ENCODE peak calls at places on chromosomes 13 and 19, in five cellular contexts. One of them, this sample, is unnamed. For H3K36me3, the result is how much of the 10 kb centered on the place peaks cover.

GRCh38 chr19:1616396-1616795 is 11.1 kb upstream of the UQCR11 start:
- DNase-seq in BJ: peak
- DNase-seq in brain microvascular endothelial cell: no peak
- DNase-seq in heart left ventricle: peak
- DNase-seq in CD8-positive, alpha-beta T cell: no peak
- DNase-seq in this sample: no peak

GRCh38 chr13:98906746-98907502 is 70.9 kb downstream of the DOCK9 start:
- DNase-seq in BJ: no peak
- DNase-seq in heart left ventricle: no peak
- DNase-seq in brain microvascular endothelial cell: no peak
- DNase-seq in CD8-positive, alpha-beta T cell: no peak
- DNase-seq in this sample: no peak

GRCh38 chr19:1809663-1810062 is 2.4 kb downstream of the ATP8B3 start:
- DNase-seq in CD8-positive, alpha-beta T cell: no peak
- DNase-seq in heart left ventricle: no peak
- DNase-seq in brain microvascular endothelial cell: no peak
- DNase-seq in BJ: no peak
- DNase-seq in this sample: no peak

GRCh38 chr19:53102701-53103140 is 501 bp downstream of the ZNF160 start:
- DNase-seq in brain microvascular endothelial cell: peak
- DNase-seq in heart left ventricle: peak
- DNase-seq in CD8-positive, alpha-beta T cell: no peak
- DNase-seq in BJ: no peak
- DNase-seq in this sample: peak

GRCh38 chr13:20814224-20814910 is 40.6 kb upstream of the EEF1AKMT1 start:
- DNase-seq in brain microvascular endothelial cell: peak
- DNase-seq in heart left ventricle: peak
- DNase-seq in BJ: peak
- DNase-seq in CD8-positive, alpha-beta T cell: no peak
- DNase-seq in this sample: no peak

GRCh38 chr13:109233293-109233692 is 553.1 kb downstream of the IRS2 start:
- DNase-seq in heart left ventricle: no peak
- DNase-seq in BJ: no peak
- DNase-seq in brain microvascular endothelial cell: no peak
- DNase-seq in CD8-positive, alpha-beta T cell: no peak
- DNase-seq in this sample: no peak

GRCh38 chr13:24911135-24911524 is 147.2 kb downstream of the RNF17 start:
- DNase-seq in CD8-positive, alpha-beta T cell: no peak
- DNase-seq in heart left ventricle: no peak
- DNase-seq in brain microvascular endothelial cell: peak
- DNase-seq in BJ: peak
- DNase-seq in this sample: no peak

GRCh38 chr13:20156711-20157110 is 4.1 kb downstream of the GJA3 start:
- DNase-seq in heart left ventricle: no peak
- DNase-seq in BJ: no peak
- DNase-seq in CD8-positive, alpha-beta T cell: no peak
- DNase-seq in brain microvascular endothelial cell: no peak
- DNase-seq in this sample: no peak

GRCh38 chr19:39032164-39032918 is at the start of gene FBXO27:
- DNase-seq in heart left ventricle: peak
- DNase-seq in CD8-positive, alpha-beta T cell: no peak
- DNase-seq in BJ: no peak
- DNase-seq in brain microvascular endothelial cell: no peak
- DNase-seq in this sample: peak

GRCh38 chr19:1175020-1175419 is 952 bp upstream of the SBNO2 start:
- DNase-seq in brain microvascular endothelial cell: no peak
- DNase-seq in heart left ventricle: no peak
- DNase-seq in CD8-positive, alpha-beta T cell: no peak
- DNase-seq in BJ: no peak
- DNase-seq in this sample: peak

DNA sequence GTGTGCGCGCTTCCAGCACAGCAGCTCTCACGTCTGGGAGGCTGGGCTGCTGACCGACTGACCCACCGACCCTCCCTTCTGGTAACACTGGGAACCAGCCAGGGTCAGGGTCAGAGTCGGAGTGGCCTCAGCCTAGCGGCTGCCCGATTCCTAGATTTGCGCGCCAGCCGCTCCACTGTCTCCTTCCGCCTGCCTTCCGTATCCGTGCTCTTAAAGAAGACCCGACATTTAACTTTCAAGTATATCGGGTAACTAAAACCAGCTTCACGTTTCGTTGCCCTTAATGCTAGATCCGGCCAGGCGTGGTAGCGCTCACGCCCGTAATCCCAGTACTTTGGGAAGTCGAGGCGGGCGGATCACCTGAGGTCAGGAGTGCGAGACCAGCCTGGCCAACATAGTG is 41.1 kb downstream of the SERP2 start:
- DNase-seq in heart left ventricle: no peak
- DNase-seq in brain microvascular endothelial cell: no peak
- DNase-seq in CD8-positive, alpha-beta T cell: no peak
- DNase-seq in BJ: no peak
- DNase-seq in this sample: no peak
- H3K4me3 ChIP-seq in heart left ventricle: no peak
- H3K4me3 ChIP-seq in brain microvascular endothelial cell: no peak
- H3K4me3 ChIP-seq in CD8-positive, alpha-beta T cell: no peak
- H3K4me3 ChIP-seq in BJ: no peak
- H3K4me3 ChIP-seq in this sample: no peak

GRCh38 chr13:49421391-49421790 is 22.5 kb downstream of the CAB39L start:
- DNase-seq in brain microvascular endothelial cell: no peak
- DNase-seq in CD8-positive, alpha-beta T cell: peak
- DNase-seq in heart left ventricle: no peak
- DNase-seq in BJ: no peak
- DNase-seq in this sample: no peak
- TF ChIP-seq CTCF in brain microvascular endothelial cell: peak
- TF ChIP-seq CTCF in CD8-positive, alpha-beta T cell: no peak
- TF ChIP-seq CTCF in heart left ventricle: no peak
- TF ChIP-seq CTCF in BJ: no peak
- TF ChIP-seq CTCF in this sample: peak

GRCh38 chr19:8462601-8463000 is 17.8 kb downstream of the HNRNPM start:
- DNase-seq in brain microvascular endothelial cell: no peak
- DNase-seq in heart left ventricle: no peak
- DNase-seq in CD8-positive, alpha-beta T cell: no peak
- DNase-seq in BJ: no peak
- DNase-seq in this sample: no peak

GRCh38 chr19:8463343-8463742 is 18.6 kb downstream of the HNRNPM start:
- DNase-seq in heart left ventricle: no peak
- DNase-seq in brain microvascular endothelial cell: no peak
- DNase-seq in CD8-positive, alpha-beta T cell: no peak
- DNase-seq in BJ: no peak
- DNase-seq in this sample: no peak

GRCh38 chr19:8468761-8469458 is 24.1 kb downstream of the HNRNPM start:
- DNase-seq in CD8-positive, alpha-beta T cell: no peak
- DNase-seq in heart left ventricle: no peak
- DNase-seq in brain microvascular endothelial cell: no peak
- DNase-seq in BJ: no peak
- DNase-seq in this sample: no peak

GRCh38 chr19:8468124-8468523 is 23.3 kb downstream of the HNRNPM start:
- DNase-seq in CD8-positive, alpha-beta T cell: no peak
- DNase-seq in brain microvascular endothelial cell: no peak
- DNase-seq in BJ: no peak
- DNase-seq in heart left ventricle: no peak
- DNase-seq in this sample: no peak

DNA sequence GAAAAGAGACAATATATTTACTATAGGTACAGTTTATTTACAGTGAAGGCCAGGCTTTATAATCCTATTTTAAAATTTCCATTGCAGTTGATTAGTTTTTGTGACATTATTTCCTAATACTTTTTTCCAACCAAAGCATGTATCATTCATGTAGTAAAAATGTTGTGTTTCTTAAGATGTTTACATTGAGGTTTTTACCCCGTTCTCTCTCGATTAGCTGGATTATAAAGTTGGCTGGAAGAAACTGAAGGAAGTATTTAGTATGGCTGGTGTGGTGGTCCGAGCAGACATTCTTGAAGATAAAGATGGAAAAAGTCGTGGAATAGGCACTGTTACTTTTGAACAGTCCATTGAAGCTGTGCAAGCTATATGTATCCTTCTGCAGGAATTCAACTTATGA is 21.2 kb downstream of the HNRNPM start:
- DNase-seq in brain microvascular endothelial cell: no peak
- DNase-seq in heart left ventricle: no peak
- DNase-seq in CD8-positive, alpha-beta T cell: no peak
- DNase-seq in BJ: no peak
- DNase-seq in this sample: no peak
- H3K36me3 ChIP-seq in brain microvascular endothelial cell: half or more
- H3K36me3 ChIP-seq in heart left ventricle: half or more
- H3K36me3 ChIP-seq in CD8-positive, alpha-beta T cell: half or more
- H3K36me3 ChIP-seq in BJ: under half
- H3K36me3 ChIP-seq in this sample: under half

DNA sequence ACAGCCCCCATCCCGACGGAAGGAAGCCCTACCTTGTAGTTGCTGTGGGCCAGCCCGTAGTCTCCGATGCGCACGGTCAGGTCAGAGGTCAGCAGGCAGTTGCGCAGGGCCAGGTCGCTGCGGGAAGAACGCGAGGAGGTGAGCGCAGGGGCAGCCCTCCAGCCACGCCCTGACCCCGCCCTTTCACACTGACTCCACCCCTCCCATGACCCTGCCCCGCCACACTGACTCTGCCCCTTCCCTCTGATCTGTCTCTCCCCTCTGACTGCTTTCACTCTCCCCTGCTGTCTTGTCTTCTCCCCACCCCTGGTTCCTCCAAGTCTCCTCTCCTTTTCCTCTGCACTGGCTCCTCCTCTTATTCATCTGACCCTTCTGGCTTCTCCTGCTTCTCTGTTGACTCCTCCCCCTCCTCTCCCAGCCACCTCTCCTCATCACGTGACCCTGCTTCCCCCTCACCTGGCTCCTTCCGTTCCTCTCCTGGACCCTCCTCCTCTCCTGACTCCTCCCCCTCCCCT is 10.1 kb downstream of the LMTK3 start:
- DNase-seq in CD8-positive, alpha-beta T cell: no peak
- DNase-seq in brain microvascular endothelial cell: no peak
- DNase-seq in heart left ventricle: no peak
- DNase-seq in BJ: no peak
- DNase-seq in this sample: peak
- H3K4me3 ChIP-seq in CD8-positive, alpha-beta T cell: no peak
- H3K4me3 ChIP-seq in brain microvascular endothelial cell: no peak
- H3K4me3 ChIP-seq in heart left ventricle: no peak
- H3K4me3 ChIP-seq in BJ: no peak
- H3K4me3 ChIP-seq in this sample: no peak

GRCh38 chr13:43546260-43546659 is 240.5 kb downstream of the ENOX1 start:
- DNase-seq in heart left ventricle: peak
- DNase-seq in brain microvascular endothelial cell: no peak
- DNase-seq in BJ: no peak
- DNase-seq in CD8-positive, alpha-beta T cell: no peak
- DNase-seq in this sample: no peak
- TF ChIP-seq CTCF in heart left ventricle: no peak
- TF ChIP-seq CTCF in brain microvascular endothelial cell: no peak
- TF ChIP-seq CTCF in BJ: no peak
- TF ChIP-seq CTCF in CD8-positive, alpha-beta T cell: no peak
- TF ChIP-seq CTCF in this sample: no peak

GRCh38 chr19:41311613-41312012 is 1.6 kb downstream of the CCDC97 start:
- DNase-seq in BJ: no peak
- DNase-seq in heart left ventricle: no peak
- DNase-seq in CD8-positive, alpha-beta T cell: no peak
- DNase-seq in brain microvascular endothelial cell: no peak
- DNase-seq in this sample: no peak

GRCh38 chr19:41308450-41309224 is 1.3 kb upstream of the CCDC97 start:
- DNase-seq in BJ: no peak
- DNase-seq in brain microvascular endothelial cell: peak
- DNase-seq in CD8-positive, alpha-beta T cell: peak
- DNase-seq in heart left ventricle: peak
- DNase-seq in this sample: peak

GRCh38 chr19:41311072-41311471 is 1.1 kb downstream of the CCDC97 start:
- DNase-seq in BJ: no peak
- DNase-seq in heart left ventricle: no peak
- DNase-seq in brain microvascular endothelial cell: no peak
- DNase-seq in CD8-positive, alpha-beta T cell: no peak
- DNase-seq in this sample: no peak

GRCh38 chr19:41309225-41310030 is 544 bp upstream of the CCDC97 start:
- DNase-seq in brain microvascular endothelial cell: no peak
- DNase-seq in CD8-positive, alpha-beta T cell: no peak
- DNase-seq in BJ: no peak
- DNase-seq in heart left ventricle: no peak
- DNase-seq in this sample: no peak

GRCh38 chr19:41310031-41310831 is at the start of gene CCDC97:
- DNase-seq in brain microvascular endothelial cell: peak
- DNase-seq in CD8-positive, alpha-beta T cell: peak
- DNase-seq in heart left ventricle: peak
- DNase-seq in BJ: no peak
- DNase-seq in this sample: peak
- H3K36me3 ChIP-seq in brain microvascular endothelial cell: under half
- H3K36me3 ChIP-seq in CD8-positive, alpha-beta T cell: under half
- H3K36me3 ChIP-seq in heart left ventricle: under half
- H3K36me3 ChIP-seq in BJ: under half
- H3K36me3 ChIP-seq in this sample: under half

GRCh38 chr19:46722421-46723022 is 5.6 kb upstream of the PRKD2 start:
- DNase-seq in brain microvascular endothelial cell: no peak
- DNase-seq in BJ: no peak
- DNase-seq in heart left ventricle: no peak
- DNase-seq in CD8-positive, alpha-beta T cell: no peak
- DNase-seq in this sample: no peak

GRCh38 chr19:46723023-46723461 is 6.1 kb upstream of the PRKD2 start:
- DNase-seq in BJ: no peak
- DNase-seq in heart left ventricle: no peak
- DNase-seq in CD8-positive, alpha-beta T cell: no peak
- DNase-seq in brain microvascular endothelial cell: no peak
- DNase-seq in this sample: no peak

GRCh38 chr19:46722004-46722380 is 5.1 kb upstream of the PRKD2 start:
- DNase-seq in brain microvascular endothelial cell: no peak
- DNase-seq in CD8-positive, alpha-beta T cell: no peak
- DNase-seq in heart left ventricle: no peak
- DNase-seq in BJ: no peak
- DNase-seq in this sample: no peak

GRCh38 chr19:46724468-46724867 is 7.6 kb upstream of the PRKD2 start:
- DNase-seq in CD8-positive, alpha-beta T cell: no peak
- DNase-seq in brain microvascular endothelial cell: no peak
- DNase-seq in heart left ventricle: no peak
- DNase-seq in BJ: no peak
- DNase-seq in this sample: no peak

DNA sequence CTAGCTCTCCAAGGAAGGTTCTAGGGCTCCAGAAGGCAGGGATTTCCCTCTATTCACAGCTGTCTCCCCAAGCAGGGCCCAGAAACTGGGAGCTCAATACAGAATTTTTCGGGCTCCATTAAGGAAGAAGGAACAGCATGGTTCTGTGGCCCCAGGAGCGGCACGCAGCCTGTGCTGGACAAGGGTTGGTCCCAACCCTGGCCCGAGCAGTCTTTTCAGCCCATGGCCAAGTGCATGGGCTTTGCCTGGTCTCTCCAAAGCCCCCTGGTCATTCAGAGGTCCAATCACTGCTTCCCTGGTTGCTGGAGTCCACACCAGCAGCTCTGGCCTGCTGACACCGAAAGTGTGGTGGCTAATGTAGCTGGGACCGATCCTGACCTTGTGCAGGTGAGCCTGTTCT is 6.6 kb upstream of the PRKD2 start:
- DNase-seq in heart left ventricle: no peak
- DNase-seq in brain microvascular endothelial cell: no peak
- DNase-seq in BJ: no peak
- DNase-seq in CD8-positive, alpha-beta T cell: no peak
- DNase-seq in this sample: no peak
- H3K4me3 ChIP-seq in heart left ventricle: no peak
- H3K4me3 ChIP-seq in brain microvascular endothelial cell: no peak
- H3K4me3 ChIP-seq in BJ: no peak
- H3K4me3 ChIP-seq in CD8-positive, alpha-beta T cell: no peak
- H3K4me3 ChIP-seq in this sample: no peak